ENCODE peak calls at places on chromosome 11, in five cellular contexts. K is IMR-90, W is T-helper 2 cell, B is dermis blood vessel endothelial cell, J is NCI-H510A treated with DMSO at 0.1 percent for 48 hours. U is an unnamed sample.

GRCh38 chr11:119172513-119172912 is 4.0 kb downstream of the NLRX1 start:
- DNase-seq in B (peak), J (no peak), W (no peak), K (no peak), U (no peak)

GRCh38 chr11:12287009-12287373 is 90.4 kb upstream of the PARVA start:
- DNase-seq in J (no peak), B (peak), W (no peak), K (peak), U (peak)

GRCh38 chr11:65436412-65437032 is 13.9 kb downstream of the NEAT1 start:
- DNase-seq in J (no peak), W (no peak), B (peak), K (peak), U (no peak)

GRCh38 chr11:87265132-87265531 is 227.4 kb downstream of the TMEM135 start:
- DNase-seq in W (no peak), B (peak), J (no peak), K (peak), U (no peak)

GRCh38 chr11:121366970-121367369 is 74.4 kb downstream of the SC5D start:
- DNase-seq in J (no peak), B (no peak), W (no peak), K (no peak), U (no peak)

GRCh38 chr11:87926250-87926970 is 248.8 kb downstream of the RAB38 start:
- DNase-seq in W (peak), J (no peak), B (no peak), K (peak), U (peak)

GRCh38 chr11:122795281-122795680 is 43.0 kb upstream of the CRTAM start:
- DNase-seq in K (no peak), J (no peak), W (no peak), B (no peak), U (no peak)

GRCh38 chr11:70625921-70626518 is 227.7 kb downstream of the CTTN start:
- DNase-seq in B (no peak), K (no peak), W (no peak), J (no peak), U (no peak)

GRCh38 chr11:47983464-47984397 is 3.4 kb downstream of the PTPRJ start:
- DNase-seq in B (peak), K (peak), W (peak), J (peak), U (no peak)

GRCh38 chr11:1773131-1773510 is 9.4 kb upstream of the CTSD start:
- DNase-seq in K (no peak), B (no peak), J (no peak), W (no peak), U (no peak)

GRCh38 chr11:61647529-61647928 is 32.7 kb upstream of the DAGLA start:
- DNase-seq in B (no peak), W (no peak), J (peak), K (no peak), U (no peak)

GRCh38 chr11:100704176-100704575 is 17.1 kb downstream of the ARHGAP42 start:
- DNase-seq in B (no peak), W (no peak), K (no peak), J (no peak), U (no peak)

GRCh38 chr11:111764621-111765020 is 1.6 kb downstream of the PPP2R1B start:
- DNase-seq in K (peak), J (no peak), B (no peak), W (no peak), U (no peak)

GRCh38 chr11:46672381-46672839 is 28.0 kb downstream of the ARHGAP1 start:
- DNase-seq in K (no peak), J (no peak), W (no peak), B (no peak), U (no peak)